ENCODE peak calls at places on chromosomes 6 and 20, in eight cellular contexts. K is cardiac muscle cell, B is PC-3, E is fibroblast of mammary gland, S is lower lobe of right lung, Z is fibroblast of the aortic adventitia, U is GM12865, R is fibroblast of lung. F is an unnamed sample.

GRCh38 chr6:126170875-126171489 is 168.9 kb upstream of the CENPW start:
- DNase-seq in K (peak; percentile 23), E (peak; percentile 38), U (peak; percentile 59), R (peak; percentile 34), Z (peak; percentile 42), B (peak; percentile 59), S (no peak), F (no peak)

GRCh38 chr20:32966881-32967781 is 37.1 kb downstream of the SUN5 start:
- DNase-seq in U (peak; percentile 76), K (no peak), S (no peak), E (no peak), Z (no peak), R (no peak), B (no peak), F (no peak)

GRCh38 chr6:55916188-55916587 is 40.8 kb upstream of the BMP5 start:
- DNase-seq in B (peak; percentile 34), S (no peak), K (no peak), E (peak; percentile 22), U (no peak), R (peak; percentile 10), Z (peak; percentile 32), F (no peak)

GRCh38 chr20:9329356-9330092 is 184.9 kb upstream of the LAMP5 start:
- DNase-seq in R (no peak), Z (no peak), U (no peak), K (no peak), B (no peak), S (no peak), E (no peak), F (no peak)

GRCh38 chr20:57951549-57951948 is 241.7 kb upstream of the PMEPA1 start:
- DNase-seq in K (no peak), E (no peak), R (no peak), U (no peak), B (no peak), S (no peak), Z (no peak), F (no peak)

GRCh38 chr6:109482913-109483743 is at the start of gene ZBTB24:
- DNase-seq in R (peak; percentile 82), U (peak; percentile 95), B (peak; percentile 84), Z (peak; percentile 80), E (peak; percentile 85), S (peak; percentile 95), K (peak; percentile 97), F (no peak)

GRCh38 chr6:109794201-109794926 is 103.3 kb downstream of the FIG4 start:
- DNase-seq in K (no peak), E (peak; percentile 96), S (no peak), R (peak; percentile 93), B (peak; percentile 77), U (peak; percentile 2), Z (peak; percentile 83), F (no peak)

GRCh38 chr6:21595265-21595950 is 1.9 kb downstream of the SOX4 start:
- DNase-seq in B (peak; percentile 41), U (peak; percentile 69), E (peak; percentile 14), K (peak; percentile 48), S (peak; percentile 66), R (no peak), Z (peak; percentile 32), F (no peak)

GRCh38 chr6:75449625-75450206 is 43.9 kb downstream of the FILIP1 start:
- DNase-seq in Z (peak; percentile 75), U (no peak), K (no peak), R (peak; percentile 49), B (peak; percentile 65), E (peak; percentile 44), S (peak; percentile 42), F (no peak)

GRCh38 chr6:118719351-118720124 is 68.1 kb upstream of the CEP85L start:
- DNase-seq in K (no peak), R (no peak), S (no peak), E (no peak), Z (no peak), B (no peak), U (peak; percentile 74), F (no peak)

GRCh38 chr6:34465551-34466241 is at the start of gene PACSIN1:
- DNase-seq in E (no peak), U (no peak), R (no peak), S (no peak), K (peak; percentile 83), Z (no peak), B (peak; percentile 51), F (peak; percentile 14)

GRCh38 chr6:15309611-15310283 is 63.9 kb downstream of the JARID2 start:
- DNase-seq in U (no peak), K (no peak), B (no peak), Z (no peak), E (no peak), R (no peak), S (no peak), F (no peak)

GRCh38 chr6:18515767-18516166 is 128.6 kb downstream of the RNF144B start:
- DNase-seq in E (no peak), U (no peak), S (no peak), K (no peak), R (no peak), Z (no peak), B (peak; percentile 41), F (no peak)

GRCh38 chr20:36085686-36086267 is 68.8 kb upstream of the EPB41L1 start:
- DNase-seq in K (no peak), B (peak; percentile 93), E (peak; percentile 70), U (no peak), S (peak; percentile 70), R (peak; percentile 56), Z (peak; percentile 56), F (no peak)

GRCh38 chr20:16621435-16622141 is 48.3 kb upstream of the KIF16B start:
- DNase-seq in Z (no peak), R (no peak), K (no peak), S (no peak), E (peak; percentile 11), B (no peak), U (no peak), F (no peak)

GRCh38 chr6:68043122-68043398 is 592.0 kb upstream of the ADGRB3 start:
- DNase-seq in E (no peak), U (no peak), S (no peak), R (no peak), Z (no peak), K (no peak), B (no peak), F (no peak)

GRCh38 chr6:3977875-3978711 is 100.8 kb downstream of the FAM217A start:
- DNase-seq in E (peak; percentile 94), K (peak; percentile 28), U (peak; percentile 77), B (peak; percentile 84), S (no peak), R (peak; percentile 97), Z (peak; percentile 93), F (peak; percentile 27)

GRCh38 chr20:43456809-43457639 is 672 bp upstream of the SRSF6 start:
- DNase-seq in K (peak; percentile 97), E (peak; percentile 91), S (peak; percentile 92), Z (peak; percentile 94), U (peak; percentile 95), R (peak; percentile 94), B (peak; percentile 89), F (peak; percentile 82)

GRCh38 chr6:130020106-130020851 is 1.9 kb downstream of the L3MBTL3 start:
- DNase-seq in U (peak; percentile 38), B (no peak), R (peak; percentile 8), Z (no peak), S (peak; percentile 55), E (no peak), K (peak; percentile 24), F (no peak)

GRCh38 chr6:56381852-56382251 is 134.5 kb upstream of the COL21A1 start:
- DNase-seq in R (peak; percentile 52), E (peak; percentile 16), Z (no peak), B (peak; percentile 45), K (no peak), U (peak; percentile 8), S (no peak), F (no peak)

GRCh38 chr20:64220891-64221527 is 34.5 kb upstream of the PCMTD2 start:
- DNase-seq in K (no peak), R (no peak), B (no peak), S (no peak), Z (no peak), U (no peak), E (no peak), F (no peak)

GRCh38 chr6:33082702-33083101 is 6.9 kb downstream of the HLA-DPB1 start:
- DNase-seq in Z (peak; percentile 2), E (peak; percentile 59), U (peak; percentile 72), B (peak; percentile 12), R (peak; percentile 49), K (peak; percentile 49), S (peak; percentile 59), F (no peak)
- TF ChIP-seq CTCF in Z (peak; percentile 15), E (peak; percentile 56), U (peak; percentile 57), B (peak; percentile 45), R (peak; percentile 64), K (peak; percentile 68), S (peak; percentile 49), F (peak; percentile 32)

GRCh38 chr6:163753430-163753829 is 338.9 kb downstream of the QKI start:
- DNase-seq in R (no peak), K (no peak), Z (no peak), S (no peak), U (no peak), B (no peak), E (no peak), F (no peak)

GRCh38 chr6:163752446-163752845 is 337.9 kb downstream of the QKI start:
- DNase-seq in K (no peak), E (no peak), S (no peak), Z (no peak), U (no peak), B (no peak), R (no peak), F (no peak)

GRCh38 chr6:163756079-163756478 is 341.6 kb downstream of the QKI start:
- DNase-seq in U (peak; percentile 94), S (no peak), B (no peak), E (no peak), K (no peak), R (peak; percentile 9), Z (no peak), F (no peak)

GRCh38 chr6:163757506-163757905 is 343.0 kb downstream of the QKI start:
- DNase-seq in R (no peak), E (no peak), Z (no peak), S (no peak), B (no peak), U (no peak), K (no peak), F (no peak)

GRCh38 chr6:163754866-163755265 is 340.3 kb downstream of the QKI start:
- DNase-seq in S (peak; percentile 55), E (no peak), B (no peak), R (no peak), K (no peak), U (no peak), Z (no peak), F (no peak)
- H3K4me3 ChIP-seq in S (no peak overlapping the region), E (no peak overlapping the region), B (no peak overlapping the region), R (no peak overlapping the region), K (no peak overlapping the region), U (no peak overlapping the region), Z (no peak overlapping the region), F (no peak overlapping the region)

DNA sequence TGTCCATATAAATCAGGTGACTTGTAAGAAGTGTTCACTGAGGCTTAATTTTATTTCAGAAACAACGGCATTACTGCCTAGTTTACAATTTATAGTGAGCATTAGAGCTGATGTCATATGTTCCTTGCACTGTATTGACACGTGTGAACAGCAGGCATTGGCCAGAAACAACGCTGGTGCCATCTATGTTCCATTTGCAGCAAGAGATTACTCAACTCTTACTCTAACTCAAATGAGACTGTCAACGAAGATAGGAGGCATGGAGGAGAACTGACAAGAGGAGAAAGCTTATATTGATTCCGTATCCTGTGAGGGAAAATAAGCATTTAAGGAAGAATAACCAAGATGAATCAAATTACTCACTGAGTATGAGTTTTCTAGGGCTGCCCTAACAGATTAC is 48.4 kb downstream of the MTFR2 start:
- DNase-seq in K (no peak), R (peak; percentile 37), Z (peak; percentile 16), S (no peak), B (peak; percentile 5), U (no peak), E (no peak), F (peak; percentile 13)
- TF ChIP-seq CTCF in K (no peak), R (no peak), Z (no peak), S (no peak), B (peak; percentile 28), U (no peak), E (no peak), F (peak; percentile 57)

GRCh38 chr6:33428891-33429744 is 9.3 kb downstream of the SYNGAP1 start:
- DNase-seq in S (no peak), U (no peak), K (no peak), E (no peak), B (no peak), Z (no peak), R (no peak), F (no peak)
- H3K4me3 ChIP-seq in S (no peak overlapping the region), U (no peak overlapping the region), K (peak overlapping the region; percentile 69), E (peak overlapping the region; percentile 48), B (no peak overlapping the region), Z (peak overlapping the region; percentile 74), R (no peak overlapping the region), F (peak overlapping the region; percentile 60)